ENCODE peak calls at places on chromosomes 16 and 17, in seven cellular contexts. R is glutamatergic neuron; L is C1 segment of cervical spinal cord; P is left lung; X is GM13977; J is effector memory CD8-positive, alpha-beta T cell; B is naive thymus-derived CD8-positive, alpha-beta T cell. S is an unnamed sample.

GRCh38 chr17:32625971-32626370 is 139.2 kb downstream of the CDK5R1 start:
- DNase-seq in P (no peak), J (no peak), L (no peak), B (no peak), X (no peak), R (no peak), S (no peak)

GRCh38 chr17:28279411-28279810 is 39.6 kb upstream of the TMEM97 start:
- DNase-seq in B (no peak), P (no peak), L (no peak), X (no peak), J (no peak), R (no peak), S (no peak)

GRCh38 chr16:11309895-11310633 is 28.9 kb upstream of the PRM1 start:
- DNase-seq in P (no peak), J (no peak), L (no peak), X (no peak), B (peak), R (no peak), S (no peak)

GRCh38 chr16:29302976-29303375 is 103.5 kb downstream of the NPIPB11 start:
- DNase-seq in R (no peak), X (no peak), B (no peak), P (no peak), L (no peak), J (no peak), S (no peak)

GRCh38 chr16:19595043-19595767 is 39.7 kb downstream of the VPS35L start:
- DNase-seq in P (no peak), X (no peak), L (no peak), J (no peak), B (no peak), R (no peak), S (peak)

GRCh38 chr16:5044011-5044540 is 10.3 kb upstream of the NAGPA start:
- DNase-seq in J (no peak), B (no peak), R (no peak), L (no peak), P (no peak), X (no peak), S (no peak)

GRCh38 chr16:68355447-68356248 is 44.8 kb downstream of the PRMT7 start:
- DNase-seq in X (no peak), B (no peak), J (no peak), R (peak), L (no peak), P (peak), S (no peak)

GRCh38 chr17:42673885-42674754 is 2.7 kb downstream of the PLEKHH3 start:
- DNase-seq in L (no peak), J (no peak), X (peak), P (no peak), R (peak), B (no peak), S (no peak)

GRCh38 chr17:76271669-76272540 is 6.8 kb downstream of the UBALD2 start:
- DNase-seq in J (peak), L (peak), R (no peak), B (peak), X (peak), P (no peak), S (no peak)

GRCh38 chr17:44820631-44821196 is 9.4 kb downstream of the GJC1 start:
- DNase-seq in B (no peak), L (no peak), R (no peak), P (no peak), X (no peak), J (no peak), S (peak)

GRCh38 chr16:57447142-57447962 is at the start of the genes CIAPIN1 and COQ9:
- DNase-seq in R (peak), P (peak), B (peak), X (peak), J (peak), L (peak), S (peak)

S was measured in RCC 7860.